ENCODE peak calls at places on chromosomes 11 and 22, in four cellular contexts. F is A549, E is WTC11, P is NB4. M is an unnamed sample.

GRCh38 chr11:78654071-78654470 is 79.4 kb upstream of the NARS2 start:
- DNase-seq in F (no peak), E (no peak), P (no peak), M (no peak)

GRCh38 chr22:28034760-28035401 is 115.8 kb upstream of the PITPNB start:
- DNase-seq in F (no peak), E (no peak), P (no peak), M (peak; percentile 86)

GRCh38 chr11:34259087-34259486 is 98.7 kb downstream of the ABTB2 start:
- DNase-seq in F (no peak), E (no peak), P (no peak), M (no peak)

GRCh38 chr11:1072116-1072820 is 2.4 kb upstream of the MUC2 start:
- DNase-seq in F (peak; percentile 54), E (peak; percentile 8), P (peak; percentile 41), M (peak; percentile 13)

GRCh38 chr11:130721736-130722135 is 194.5 kb downstream of the SNX19 start:
- DNase-seq in F (no peak), E (no peak), P (no peak), M (peak; percentile 70)

GRCh38 chr11:77193915-77194830 is 66.1 kb downstream of the MYO7A start:
- DNase-seq in F (no peak), E (no peak), P (peak; percentile 54), M (no peak)

GRCh38 chr11:17163742-17164141 is 44.0 kb downstream of the PIK3C2A start:
- DNase-seq in F (no peak), E (no peak), P (peak; percentile 13), M (no peak)

GRCh38 chr11:7572001-7572712 is 58.4 kb downstream of the PPFIBP2 start:
- DNase-seq in F (peak; percentile 23), E (no peak), P (no peak), M (peak; percentile 23)

GRCh38 chr11:68979931-68980775 is 633 bp downstream of the MRGPRD start:
- DNase-seq in F (no peak), E (peak; percentile 10), P (peak; percentile 47), M (no peak)

GRCh38 chr22:49693416-49693815 is 134.3 kb downstream of the BRD1 start:
- DNase-seq in F (no peak), E (no peak), P (no peak), M (no peak)

GRCh38 chr11:63791495-63792167 is 21.6 kb upstream of the SPINDOC start:
- DNase-seq in F (no peak), E (no peak), P (no peak), M (no peak)

GRCh38 chr22:17348464-17349103 is 20.7 kb upstream of the CECR2 start:
- DNase-seq in F (no peak), E (no peak), P (no peak), M (no peak)

GRCh38 chr11:129143335-129143734 is 48.8 kb downstream of the ARHGAP32 start:
- DNase-seq in F (peak; percentile 52), E (no peak), P (peak; percentile 34), M (peak; percentile 97)

GRCh38 chr11:102197759-102198158 is 87.5 kb downstream of the YAP1 start:
- DNase-seq in F (no peak), E (peak; percentile 67), P (no peak), M (no peak)

GRCh38 chr11:80593981-80594380 is 1153.2 kb upstream of the TENM4 start:
- DNase-seq in F (no peak), E (no peak), P (peak; percentile 56), M (peak; percentile 97)

GRCh38 chr11:118615282-118615979 is 8.0 kb downstream of the PHLDB1 start:
- DNase-seq in F (no peak), E (peak; percentile 89), P (no peak), M (no peak)

GRCh38 chr11:3169952-3170755 is 5.0 kb upstream of the OSBPL5 start:
- DNase-seq in F (no peak), E (no peak), P (no peak), M (no peak)

GRCh38 chr11:73374130-73374529 is 2.1 kb upstream of the RELT start:
- DNase-seq in F (no peak), E (no peak), P (no peak), M (no peak)

GRCh38 chr11:120554771-120555432 is 43.4 kb downstream of the GRIK4 start:
- DNase-seq in F (no peak), E (peak; percentile 30), P (peak; percentile 70), M (peak; percentile 31)

GRCh38 chr22:23218867-23219251 is 38.5 kb downstream of the BCR start:
- DNase-seq in F (no peak), E (peak; percentile 55), P (peak; percentile 81), M (peak; percentile 95)

GRCh38 chr11:120316880-120317688 is 8.0 kb upstream of the TLCD5 start:
- DNase-seq in F (no peak), E (peak; percentile 42), P (no peak), M (no peak)

GRCh38 chr11:5443835-5444393 is 2.6 kb upstream of the OR51I1 start:
- DNase-seq in F (no peak), E (no peak), P (no peak), M (no peak)

GRCh38 chr11:95354304-95354703 is 123.3 kb upstream of the SESN3 start:
- DNase-seq in F (no peak), E (no peak), P (no peak), M (no peak)

GRCh38 chr11:15865212-15865987 is 490.9 kb downstream of the SOX6 start:
- DNase-seq in F (no peak), E (no peak), P (no peak), M (no peak)

GRCh38 chr11:76666408-76666807 is 4.1 kb downstream of the LRRC32 start:
- DNase-seq in F (no peak), E (no peak), P (no peak), M (peak; percentile 84)

GRCh38 chr11:79087238-79087956 is 353.4 kb downstream of the TENM4 start:
- DNase-seq in F (peak; percentile 62), E (no peak), P (no peak), M (peak; percentile 76)

GRCh38 chr22:44580756-44581435 is 82.9 kb upstream of the RTL6 start:
- DNase-seq in F (no peak), E (no peak), P (no peak), M (no peak)

GRCh38 chr22:42299586-42300285 is 29.3 kb upstream of the TCF20 start:
- DNase-seq in F (no peak), E (peak; percentile 61), P (peak; percentile 74), M (no peak)

GRCh38 chr11:3220521-3221407 is 2.2 kb upstream of the MRGPRG start:
- DNase-seq in F (no peak), E (peak; percentile 11), P (no peak), M (no peak)

GRCh38 chr22:45105281-45105700 is 58.4 kb upstream of the NUP50 start:
- DNase-seq in F (no peak), E (no peak), P (no peak), M (no peak)

GRCh38 chr22:45876136-45877035 is 100.6 kb downstream of the WNT7B start:
- DNase-seq in F (no peak), E (no peak), P (no peak), M (no peak)

GRCh38 chr11:128772814-128773213 is 78.9 kb downstream of the FLI1 start:
- DNase-seq in F (no peak), E (no peak), P (no peak), M (peak; percentile 29)

GRCh38 chr11:65043881-65044501 is 3.0 kb downstream of the SAC3D1 start:
- DNase-seq in F (no peak), E (no peak), P (peak; percentile 70), M (no peak)

GRCh38 chr11:65051389-65051858 is 6.9 kb downstream of the NAALADL1 start:
- DNase-seq in F (no peak), E (no peak), P (peak; percentile 37), M (no peak)

GRCh38 chr11:65045728-65046127 is 4.7 kb downstream of the SAC3D1 start:
- DNase-seq in F (no peak), E (no peak), P (no peak), M (no peak)

GRCh38 chr11:65045061-65045460 is 4.1 kb downstream of the SAC3D1 start:
- DNase-seq in F (no peak), E (no peak), P (no peak), M (no peak)

GRCh38 chr11:65047581-65048422 is 6.8 kb downstream of the SAC3D1 start:
- DNase-seq in F (no peak), E (peak; percentile 47), P (no peak), M (no peak)
- TF ChIP-seq MAX in F (no peak), E (no peak), P (no peak), M (no peak)

DNA sequence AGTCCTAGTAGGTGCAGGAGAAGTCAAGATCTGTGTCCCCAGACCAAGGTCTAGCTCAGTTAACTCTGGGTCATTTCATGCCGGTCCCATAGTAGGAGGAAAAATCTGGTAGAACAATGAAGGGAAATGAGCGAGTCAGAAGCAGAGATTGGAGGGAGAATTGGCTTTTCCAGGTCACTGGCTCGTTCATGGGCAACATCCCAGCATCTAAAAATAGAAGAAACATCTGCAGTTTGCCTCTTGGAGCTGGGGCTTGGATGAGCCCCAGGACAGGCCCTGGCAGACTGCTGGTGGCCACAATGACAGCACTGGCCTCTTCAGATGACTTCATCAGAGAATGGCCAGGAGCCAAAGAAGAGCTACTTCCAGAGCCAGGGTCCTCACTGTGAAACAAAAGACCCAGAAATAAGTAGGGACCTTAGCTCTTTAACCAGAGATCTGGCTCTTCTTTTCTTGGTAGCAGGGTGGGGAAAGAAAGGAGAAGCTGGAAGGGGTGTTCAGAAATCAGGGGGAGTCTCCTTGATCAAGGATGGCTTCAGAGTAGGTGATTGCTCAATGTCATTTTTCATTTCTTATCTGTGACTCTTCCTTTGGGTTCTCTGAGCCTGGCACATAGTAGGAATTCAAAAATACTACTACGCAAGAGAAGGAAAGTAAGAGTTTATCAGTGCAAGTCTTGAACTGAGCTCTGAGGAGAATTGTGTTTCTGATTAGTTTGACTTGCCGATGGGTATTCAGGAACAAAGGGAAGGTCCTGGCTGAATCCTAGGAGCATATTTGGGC is 102.6 kb downstream of the TMPRSS5 start:
- DNase-seq in F (no peak), E (no peak), P (no peak), M (peak; percentile 18)
- TF ChIP-seq MAX in F (no peak), E (no peak), P (no peak), M (no peak)

GRCh38 chr11:110968348-110969062 is 256.3 kb upstream of the ARHGAP20 start:
- DNase-seq in F (no peak), E (no peak), P (peak; percentile 54), M (no peak)
- TF ChIP-seq MAX in F (no peak), E (no peak), P (no peak), M (no peak)

GRCh38 chr22:40797427-40797826 is 21.7 kb downstream of the SLC25A17 start:
- DNase-seq in F (no peak), E (no peak), P (no peak), M (no peak)
- TF ChIP-seq MAX in F (no peak), E (no peak), P (no peak), M (no peak)

DNA sequence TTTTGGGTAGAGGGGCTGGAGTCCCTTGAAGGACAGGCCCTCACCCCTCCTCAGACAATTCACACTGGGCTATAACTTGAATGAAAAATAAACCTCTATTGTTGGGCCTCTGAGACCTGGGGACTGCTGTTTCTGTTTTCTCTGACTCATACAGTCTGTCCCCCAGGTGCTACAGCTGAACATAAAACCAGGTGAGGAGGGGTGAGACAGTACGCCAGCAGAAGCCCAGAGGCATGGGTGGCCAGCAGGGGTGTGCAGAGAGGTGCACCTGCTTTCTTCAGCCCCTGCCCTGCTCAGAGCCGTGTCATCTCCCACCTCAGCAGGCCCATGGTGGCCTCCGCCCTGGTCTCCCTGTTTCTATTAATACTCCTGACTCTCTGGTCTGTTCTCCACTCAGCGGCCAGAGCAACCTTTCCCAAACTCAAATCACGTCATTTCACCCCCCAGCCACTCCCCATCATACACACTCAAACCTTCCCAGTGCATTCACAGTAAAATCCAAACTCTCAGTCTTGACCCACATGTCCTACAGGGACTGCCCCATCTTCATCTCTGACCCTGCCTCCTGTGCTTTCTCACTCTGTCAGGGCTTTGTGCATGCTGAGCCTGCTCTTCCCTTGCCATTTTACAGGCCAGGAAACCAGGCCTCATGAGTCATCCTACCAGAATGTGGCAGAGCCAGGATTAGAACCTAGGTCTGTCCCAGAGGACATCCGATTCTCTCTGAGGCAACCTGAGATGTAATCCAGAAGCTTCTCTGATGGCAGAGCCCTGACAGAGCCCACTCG is 5.4 kb upstream of the IL2RB start:
- DNase-seq in F (no peak), E (no peak), P (peak; percentile 32), M (no peak)
- TF ChIP-seq MAX in F (no peak), E (no peak), P (no peak), M (no peak)

GRCh38 chr11:86064236-86064803 is 4.6 kb downstream of the PICALM start:
- DNase-seq in F (no peak), E (no peak), P (peak; percentile 26), M (peak; percentile 66)
- TF ChIP-seq MAX in F (no peak), E (no peak), P (no peak), M (no peak)

M was measured in endothelial cell of umbilical vein.